ENCODE peak calls at places on chromosomes 7 and 10, in six cellular contexts. N is K562, J is A549, B is heart right ventricle, S is hepatocyte, F is tibial artery. I is an unnamed sample.

GRCh38 chr10:112585052-112585451 is 138.0 kb downstream of the VTI1A start:
- DNase-seq in N (no peak), J (peak; percentile 58), B (no peak), S (no peak), F (peak; percentile 28), I (no peak)

GRCh38 chr7:3082386-3082785 is 38.7 kb upstream of the CARD11 start:
- DNase-seq in N (no peak), J (no peak), B (no peak), S (no peak), F (no peak), I (no peak)

GRCh38 chr10:27618906-27619305 is 114.8 kb downstream of the RAB18 start:
- DNase-seq in N (no peak), J (no peak), B (no peak), S (no peak), F (no peak), I (no peak)

GRCh38 chr10:93061594-93062498 is 1.2 kb downstream of the CYP26C1 start:
- DNase-seq in N (no peak), J (no peak), B (no peak), S (no peak), F (no peak), I (no peak)

GRCh38 chr10:28077889-28078288 is 79.0 kb upstream of the ODAD2 start:
- DNase-seq in N (no peak), J (no peak), B (no peak), S (no peak), F (no peak), I (no peak)

GRCh38 chr7:79329464-79329863 is 124.0 kb downstream of the MAGI2 start:
- DNase-seq in N (no peak), J (no peak), B (no peak), S (no peak), F (no peak), I (no peak)

GRCh38 chr7:22700559-22701002 is 26.4 kb upstream of the IL6 start:
- DNase-seq in N (peak; percentile 58), J (no peak), B (no peak), S (no peak), F (no peak), I (no peak)

GRCh38 chr7:8773518-8773917 is 340.1 kb downstream of the NXPH1 start:
- DNase-seq in N (no peak), J (no peak), B (no peak), S (no peak), F (no peak), I (no peak)

GRCh38 chr7:37908221-37908788 is 8.3 kb downstream of the SFRP4 start:
- DNase-seq in N (no peak), J (no peak), B (no peak), S (no peak), F (no peak), I (no peak)

GRCh38 chr10:128156999-128157755 is 31.0 kb upstream of the MKI67 start:
- DNase-seq in N (no peak), J (no peak), B (no peak), S (peak; percentile 80), F (no peak), I (no peak)

GRCh38 chr10:75733135-75733890 is 301.9 kb downstream of the LRMDA start:
- DNase-seq in N (no peak), J (no peak), B (no peak), S (peak; percentile 40), F (no peak), I (no peak)

GRCh38 chr10:47450442-47450841 is 33.5 kb downstream of the ANXA8 start:
- DNase-seq in N (no peak), J (no peak), B (no peak), S (no peak), F (no peak), I (no peak)
- H3K4me1 ChIP-seq in N (peaks cover 8% of the 10 kb centered on the region), J (no peaks in the 10 kb centered on the region), B (no peaks in the 10 kb centered on the region), S (peaks cover 7% of the 10 kb centered on the region), F (no peaks in the 10 kb centered on the region), I (no peaks in the 10 kb centered on the region)

DNA sequence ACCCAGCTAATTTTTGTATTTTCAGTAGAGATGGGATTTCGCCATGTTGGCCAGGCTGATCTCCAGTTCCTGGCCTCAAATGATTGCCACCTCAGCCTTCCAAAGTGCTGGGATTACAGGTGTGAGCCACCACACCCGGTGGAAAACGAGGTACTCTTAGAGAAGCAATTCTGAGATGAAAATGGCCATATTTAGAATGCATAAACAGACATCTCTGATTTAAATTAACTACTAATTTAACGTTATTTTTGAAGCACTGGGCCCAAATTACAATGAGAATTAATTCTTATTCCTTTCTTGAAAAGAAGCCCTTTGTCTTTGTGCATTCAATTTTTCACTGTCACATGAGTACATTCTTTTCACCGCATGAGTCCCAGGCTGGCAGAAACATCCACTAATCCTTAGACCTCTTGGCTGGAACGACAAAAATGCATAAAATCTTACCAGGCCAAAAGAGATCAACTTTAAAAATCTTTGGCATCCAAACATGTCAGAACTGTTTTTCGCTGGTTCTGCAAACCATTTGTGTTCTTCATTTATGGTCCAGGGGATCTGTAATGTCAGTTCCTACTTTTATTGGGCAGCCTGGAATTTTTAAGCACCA is 60.1 kb upstream of the CAPZA2 start:
- DNase-seq in N (no peak), J (no peak), B (no peak), S (no peak), F (no peak), I (no peak)
- H3K4me3 ChIP-seq in N (no peak overlapping the region), J (no peak overlapping the region), B (no peak overlapping the region), S (no peak overlapping the region), F (no peak overlapping the region), I (no peak overlapping the region)

GRCh38 chr10:115129752-115130151 is 36.6 kb downstream of the ATRNL1 start:
- DNase-seq in N (peak; percentile 8), J (no peak), B (no peak), S (peak; percentile 30), F (no peak), I (no peak)
- TF ChIP-seq CTCF in N (no peak), J (peak; percentile 65), B (peak; percentile 49), S (peak; percentile 63), F (peak; percentile 48), I (peak; percentile 36)

DNA sequence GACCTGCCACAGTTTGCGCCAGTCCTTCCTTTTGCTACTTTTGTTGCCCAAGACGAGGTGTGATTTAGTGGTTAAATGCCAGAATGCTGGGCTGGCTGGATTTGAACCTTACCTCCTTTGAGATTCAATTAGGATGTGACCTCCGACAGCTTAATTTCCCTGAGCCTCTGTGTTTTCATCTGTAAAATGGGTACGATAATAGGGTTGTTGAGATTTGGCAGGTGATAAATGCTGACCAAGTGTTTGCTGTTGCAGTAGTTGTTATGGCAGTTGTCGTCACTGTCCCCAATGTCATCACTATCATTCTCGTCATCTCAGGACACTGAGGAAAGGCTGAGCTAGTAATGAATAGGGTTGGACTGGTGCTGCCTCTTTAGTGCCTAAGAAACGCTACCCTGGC is 61.1 kb downstream of the GRK5 start:
- DNase-seq in N (no peak), J (no peak), B (no peak), S (no peak), F (no peak), I (no peak)
- H3K4me1 ChIP-seq in N (peaks cover 17% of the 10 kb centered on the region), J (peaks cover 41% of the 10 kb centered on the region), B (peaks cover 80% of the 10 kb centered on the region), S (peaks cover 29% of the 10 kb centered on the region), F (peaks cover 27% of the 10 kb centered on the region), I (peaks cover 14% of the 10 kb centered on the region)

GRCh38 chr10:50416885-50417284 is 165.6 kb upstream of the ASAH2 start:
- DNase-seq in N (peak; percentile 61), J (no peak), B (no peak), S (no peak), F (no peak), I (no peak)
- H3K4me3 ChIP-seq in N (peak overlapping the region; percentile 71), J (peak overlapping the region; percentile 58), B (peak overlapping the region; percentile 73), S (no peak overlapping the region), F (peak overlapping the region; percentile 75), I (no peak overlapping the region)

DNA sequence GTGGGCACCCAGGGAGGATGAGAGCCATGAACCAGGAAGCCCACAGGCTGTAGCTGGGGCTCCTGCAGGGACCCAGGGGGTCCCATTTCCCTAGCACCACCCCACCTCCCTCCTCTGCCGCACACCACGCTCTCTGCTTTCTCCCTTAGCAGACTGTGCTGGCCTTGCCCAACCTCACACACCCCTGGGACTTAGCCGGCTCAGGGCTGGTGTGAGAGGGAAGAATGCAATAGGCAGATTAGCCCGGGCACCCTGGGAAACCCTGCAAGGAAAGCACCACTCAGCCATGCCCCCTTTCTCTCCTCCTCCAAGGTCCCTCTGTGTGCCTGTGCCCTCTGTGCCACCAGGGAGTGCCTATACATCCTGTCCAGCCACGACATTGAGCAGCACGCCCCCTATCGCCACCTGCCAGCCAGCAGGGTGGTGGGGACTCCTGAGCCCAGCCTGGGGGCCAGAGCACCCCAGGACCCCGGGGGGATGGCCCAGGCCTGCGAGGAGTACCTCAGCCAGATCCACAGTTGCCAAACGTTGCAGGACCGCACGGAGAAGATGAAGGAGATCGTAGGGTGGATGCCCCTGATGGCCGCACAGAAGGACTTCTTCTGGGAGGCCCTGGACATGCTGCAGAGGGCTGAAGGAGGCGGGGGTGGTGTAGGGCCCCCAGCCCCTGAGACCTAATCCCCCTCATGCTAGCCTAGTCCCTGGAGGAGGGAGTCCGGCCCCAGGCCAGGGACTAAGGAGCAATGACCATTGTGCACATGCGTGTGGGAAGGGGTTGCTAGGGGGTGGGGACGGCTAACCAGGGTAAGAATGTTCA is 1.7 kb upstream of the PCOLCE start:
- DNase-seq in N (no peak), J (no peak), B (no peak), S (no peak), F (no peak), I (no peak)
- TF ChIP-seq CTCF in N (no peak), J (peak; percentile 16), B (no peak), S (no peak), F (no peak), I (no peak)

GRCh38 chr7:73703225-73703624 is 16.2 kb downstream of the STX1A start:
- DNase-seq in N (no peak), J (no peak), B (no peak), S (no peak), F (no peak), I (no peak)

GRCh38 chr7:73701357-73701995 is 18.0 kb downstream of the STX1A start:
- DNase-seq in N (peak; percentile 85), J (peak; percentile 74), B (no peak), S (peak; percentile 73), F (no peak), I (no peak)

GRCh38 chr7:73703649-73703984 is 15.9 kb downstream of the STX1A start:
- DNase-seq in N (no peak), J (no peak), B (no peak), S (no peak), F (no peak), I (no peak)

GRCh38 chr7:73702665-73703064 is 16.8 kb downstream of the STX1A start:
- DNase-seq in N (no peak), J (no peak), B (no peak), S (no peak), F (no peak), I (no peak)

DNA sequence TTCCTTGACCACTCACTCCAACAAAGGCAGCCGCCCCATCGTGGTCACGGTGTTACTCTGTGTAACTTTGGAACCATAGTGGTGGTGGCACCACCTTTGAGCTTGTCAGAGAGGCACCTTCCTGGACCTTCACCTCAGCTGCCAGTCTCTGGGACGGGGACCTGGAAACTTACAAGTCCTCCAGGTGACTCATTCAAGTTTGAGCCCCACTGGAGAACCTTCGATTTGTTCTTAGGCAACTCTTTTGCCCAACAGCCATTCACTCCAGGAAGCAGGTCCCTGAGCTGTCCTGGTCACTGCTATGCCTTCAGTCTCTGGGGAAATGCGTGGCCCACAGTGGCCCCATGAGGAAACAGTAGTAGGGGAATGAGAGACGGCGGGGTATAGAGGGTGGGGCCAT is 17.2 kb downstream of the STX1A start:
- DNase-seq in N (no peak), J (no peak), B (no peak), S (peak; percentile 39), F (no peak), I (no peak)
- H3K4me1 ChIP-seq in N (peaks cover 67% of the 10 kb centered on the region), J (peaks cover 82% of the 10 kb centered on the region), B (no peaks in the 10 kb centered on the region), S (peaks cover 8% of the 10 kb centered on the region), F (peaks cover 23% of the 10 kb centered on the region), I (peaks cover 6% of the 10 kb centered on the region)

GRCh38 chr7:6536899-6537298 is 14.4 kb downstream of the GRID2IP start:
- DNase-seq in N (no peak), J (no peak), B (no peak), S (peak; percentile 36), F (no peak), I (no peak)
- H3K4me3 ChIP-seq in N (no peak overlapping the region), J (peak overlapping the region; percentile 47), B (peak overlapping the region; percentile 32), S (no peak overlapping the region), F (no peak overlapping the region), I (no peak overlapping the region)

I was measured in uterus.